ENCODE peak calls at places on chromosomes 5 and 9, in six cellular contexts. B, V, P, R, K and G are unnamed samples.

GRCh38 chr9:87158779-87159178 is 211.5 kb upstream of the GAS1 start:
- DNase-seq in B (no peak), V (no peak), P (no peak), R (no peak), K (no peak), G (no peak)

GRCh38 chr9:108650826-108651225 is 205.0 kb downstream of the ACTL7B start:
- DNase-seq in B (no peak), V (no peak), P (no peak), R (no peak), K (no peak), G (no peak)

GRCh38 chr9:98657897-98658296 is 50.8 kb downstream of the GABBR2 start:
- DNase-seq in B (no peak), V (peak), P (no peak), R (peak), K (no peak), G (no peak)

GRCh38 chr5:60503771-60504170 is 196.2 kb downstream of the DEPDC1B start:
- DNase-seq in B (no peak), V (no peak), P (no peak), R (no peak), K (no peak), G (peak)

GRCh38 chr5:32076699-32077695 is 97.1 kb downstream of the GOLPH3 start:
- DNase-seq in B (no peak), V (peak), P (no peak), R (peak), K (peak), G (peak)

GRCh38 chr5:128174951-128175350 is 91.4 kb downstream of the SLC12A2 start:
- DNase-seq in B (no peak), V (peak), P (no peak), R (no peak), K (no peak), G (no peak)

GRCh38 chr9:128201441-128202369 is 1.5 kb upstream of the DNM1 start:
- DNase-seq in B (no peak), V (peak), P (no peak), R (no peak), K (no peak), G (no peak)

GRCh38 chr5:155616779-155617392 is 603.3 kb downstream of the KIF4B start:
- DNase-seq in B (no peak), V (peak), P (no peak), R (no peak), K (no peak), G (peak)

GRCh38 chr5:93022770-93023169 is 558.2 kb downstream of the NR2F1-AS1 start:
- DNase-seq in B (no peak), V (no peak), P (no peak), R (peak), K (no peak), G (no peak)

GRCh38 chr5:23994581-23995370 is 487.4 kb downstream of the PRDM9 start:
- DNase-seq in B (no peak), V (no peak), P (no peak), R (no peak), K (no peak), G (no peak)

GRCh38 chr5:124492444-124493224 is 253.8 kb downstream of the ZNF608 start:
- DNase-seq in B (no peak), V (no peak), P (no peak), R (no peak), K (no peak), G (no peak)

GRCh38 chr5:144457160-144457559 is 286.5 kb downstream of the KCTD16 start:
- DNase-seq in B (no peak), V (no peak), P (no peak), R (no peak), K (no peak), G (no peak)

GRCh38 chr5:134463991-134464760 is 52.5 kb upstream of the CDKN2AIPNL start:
- DNase-seq in B (no peak), V (peak), P (no peak), R (no peak), K (no peak), G (no peak)

GRCh38 chr5:111345731-111346130 is 121.5 kb downstream of the CAMK4 start:
- DNase-seq in B (no peak), V (no peak), P (no peak), R (peak), K (no peak), G (no peak)

GRCh38 chr5:150797384-150797783 is 18.8 kb downstream of the SMIM3 start:
- DNase-seq in B (no peak), V (no peak), P (no peak), R (no peak), K (no peak), G (no peak)

GRCh38 chr5:52580921-52581320 is 206.8 kb upstream of the ITGA1 start:
- DNase-seq in B (no peak), V (peak), P (no peak), R (peak), K (no peak), G (no peak)

GRCh38 chr5:112795342-112795741 is 57.7 kb downstream of the APC start:
- DNase-seq in B (no peak), V (no peak), P (no peak), R (no peak), K (no peak), G (no peak)

GRCh38 chr5:7976411-7977190 is 107.7 kb downstream of the MTRR start:
- DNase-seq in B (no peak), V (no peak), P (no peak), R (no peak), K (no peak), G (no peak)

GRCh38 chr9:122444366-122444765 is 33.4 kb downstream of the OR1J1 start:
- DNase-seq in B (no peak), V (peak), P (no peak), R (peak), K (no peak), G (no peak)

GRCh38 chr5:141877478-141878185 is 578 bp downstream of the PCDH1 start:
- DNase-seq in B (no peak), V (no peak), P (no peak), R (no peak), K (no peak), G (no peak)

GRCh38 chr5:141713616-141714309 is 31.7 kb upstream of the ARAP3 start:
- DNase-seq in B (no peak), V (no peak), P (no peak), R (no peak), K (no peak), G (no peak)

GRCh38 chr5:74679968-74680367 is 5.1 kb upstream of the HEXB start:
- DNase-seq in B (no peak), V (no peak), P (no peak), R (peak), K (no peak), G (no peak)

GRCh38 chr5:65624025-65624569 is at the start of gene TRIM23:
- DNase-seq in B (peak), V (peak), P (peak), R (peak), K (peak), G (peak)

GRCh38 chr5:167754501-167754941 is 536.9 kb upstream of the WWC1 start:
- DNase-seq in B (no peak), V (no peak), P (no peak), R (no peak), K (no peak), G (no peak)

GRCh38 chr9:35114921-35115341 is 731 bp downstream of the ATOSB start:
- DNase-seq in B (peak), V (peak), P (peak), R (no peak), K (peak), G (no peak)

GRCh38 chr9:116365056-116365471 is 211.5 kb downstream of the PAPPA start:
- DNase-seq in B (no peak), V (peak), P (no peak), R (peak), K (peak), G (no peak)

GRCh38 chr9:28662675-28663074 is 1089.4 kb upstream of the C9orf72 start:
- DNase-seq in B (no peak), V (no peak), P (no peak), R (no peak), K (no peak), G (no peak)

GRCh38 chr9:70085241-70085640 is 41.6 kb downstream of the MAMDC2 start:
- DNase-seq in B (no peak), V (peak), P (no peak), R (peak), K (no peak), G (no peak)

GRCh38 chr5:71996789-71997188 is 110.5 kb upstream of the MAP1B start:
- DNase-seq in B (no peak), V (no peak), P (no peak), R (no peak), K (no peak), G (no peak)

GRCh38 chr5:155529366-155529765 is 515.8 kb downstream of the KIF4B start:
- DNase-seq in B (no peak), V (peak), P (no peak), R (no peak), K (no peak), G (no peak)

GRCh38 chr5:74638776-74639537 is 1.6 kb downstream of the ENC1 start:
- DNase-seq in B (no peak), V (peak), P (no peak), R (peak), K (no peak), G (peak)

GRCh38 chr9:97938081-97938644 is at the start of gene HEMGN:
- DNase-seq in B (no peak), V (no peak), P (no peak), R (no peak), K (no peak), G (no peak)

GRCh38 chr5:139458580-139459407 is 3.7 kb downstream of the ECSCR start:
- DNase-seq in B (no peak), V (peak), P (no peak), R (peak), K (no peak), G (peak)

GRCh38 chr5:105034335-105034734 is 1471.7 kb upstream of the NUDT12 start:
- DNase-seq in B (no peak), V (no peak), P (no peak), R (peak), K (no peak), G (no peak)

GRCh38 chr9:75169623-75170022 is 81.3 kb downstream of the OSTF1 start:
- DNase-seq in B (no peak), V (peak), P (no peak), R (no peak), K (no peak), G (no peak)

GRCh38 chr5:78644741-78645300 is 3.8 kb downstream of the LHFPL2 start:
- DNase-seq in B (no peak), V (no peak), P (no peak), R (no peak), K (no peak), G (no peak)

GRCh38 chr9:98778711-98779530 is 17.4 kb downstream of the ANKS6 start:
- DNase-seq in B (no peak), V (no peak), P (no peak), R (no peak), K (no peak), G (no peak)

GRCh38 chr9:127567119-127567897 is 44.8 kb upstream of the STXBP1 start:
- DNase-seq in B (no peak), V (peak), P (peak), R (no peak), K (peak), G (no peak)

DNA sequence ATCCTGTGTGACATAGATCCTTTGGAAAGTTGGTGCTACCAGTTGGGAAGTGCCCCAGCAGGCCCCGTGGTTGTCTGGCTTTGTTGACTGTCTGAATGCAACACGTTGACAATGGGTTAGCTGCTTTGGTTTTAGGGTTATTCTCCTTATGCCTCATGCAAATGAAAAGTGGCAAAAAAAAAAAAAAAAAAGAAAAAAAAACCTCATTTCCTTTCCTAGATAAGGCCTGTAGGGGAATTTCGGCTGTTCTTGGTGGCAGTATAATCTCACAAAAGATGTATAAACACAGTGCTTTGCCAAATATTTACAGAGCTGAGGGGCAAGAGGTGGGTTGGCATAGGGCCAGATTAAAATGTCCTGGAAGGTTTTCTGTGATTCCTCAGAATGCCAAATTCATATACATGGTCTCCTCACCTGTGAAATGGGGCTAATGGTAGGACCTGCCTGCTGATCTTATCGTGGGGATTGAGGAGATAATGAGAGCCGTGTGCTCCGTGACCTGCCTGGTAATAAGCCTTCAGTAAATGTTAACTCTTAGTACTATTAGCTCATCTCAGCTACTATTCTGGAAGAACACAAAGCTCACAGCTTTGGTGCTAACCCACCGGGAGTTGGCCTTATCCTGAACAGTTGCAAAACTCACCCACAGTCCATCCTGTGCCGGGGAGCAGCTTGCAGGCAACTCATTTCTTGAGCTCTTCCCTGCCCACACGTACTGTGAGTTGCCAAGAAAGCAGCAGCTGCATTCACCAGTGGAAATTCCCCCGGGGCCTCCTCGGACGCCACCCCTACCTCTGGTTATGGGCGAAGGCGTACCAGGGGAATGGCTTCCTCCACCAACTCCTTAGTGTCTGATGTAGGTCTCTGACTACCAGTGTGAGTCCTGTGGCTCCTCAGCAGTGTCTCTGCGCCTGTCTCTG is 220.3 kb downstream of the NR3C1 start:
- DNase-seq in B (no peak), V (peak), P (no peak), R (no peak), K (peak), G (peak)
- TF ChIP-seq CTCF in B (no peak), V (no peak), P (no peak), R (no peak), K (no peak), G (no peak)

GRCh38 chr5:153425914-153426313 is 64.6 kb upstream of the GRIA1 start:
- DNase-seq in B (no peak), V (peak), P (no peak), R (no peak), K (no peak), G (no peak)
- TF ChIP-seq CTCF in B (no peak), V (peak), P (no peak), R (peak), K (no peak), G (no peak)

GRCh38 chr5:157562111-157562581 is 13.4 kb downstream of the ADAM19 start:
- DNase-seq in B (no peak), V (peak), P (no peak), R (peak), K (peak), G (no peak)

GRCh38 chr5:157563373-157564148 is 12.0 kb downstream of the ADAM19 start:
- DNase-seq in B (no peak), V (peak), P (no peak), R (peak), K (no peak), G (no peak)

GRCh38 chr5:157561105-157561504 is 14.5 kb downstream of the ADAM19 start:
- DNase-seq in B (no peak), V (no peak), P (no peak), R (no peak), K (no peak), G (no peak)

GRCh38 chr5:157566902-157567489 is 8.6 kb downstream of the ADAM19 start:
- DNase-seq in B (no peak), V (no peak), P (no peak), R (no peak), K (no peak), G (no peak)

DNA sequence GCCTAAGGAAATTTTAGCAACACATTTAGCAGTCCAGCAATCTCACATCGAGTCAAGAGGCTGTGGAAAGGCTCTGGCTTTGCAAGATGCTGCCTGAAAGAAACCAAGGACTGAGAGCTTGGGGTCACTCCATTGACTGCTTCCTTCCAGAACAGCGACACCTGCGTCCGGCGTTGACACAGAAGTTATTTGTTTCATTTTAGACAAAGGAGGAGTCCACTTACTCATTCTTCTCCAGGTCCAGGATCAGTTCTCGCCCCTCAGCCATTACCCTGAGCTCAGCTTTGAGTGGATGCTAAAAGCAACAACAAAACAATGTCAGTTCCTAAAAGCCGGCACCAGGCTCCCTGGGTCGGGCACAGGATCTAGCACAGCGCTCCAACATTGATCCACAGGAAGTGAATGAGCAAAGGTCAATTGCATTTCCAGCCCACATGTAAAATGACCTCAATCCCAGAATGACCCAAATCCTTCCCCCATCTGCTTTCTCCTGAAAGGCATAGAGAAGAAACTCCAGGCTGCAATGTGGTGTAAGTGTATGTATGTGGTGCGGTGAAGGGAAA is 11.3 kb downstream of the ADAM19 start:
- DNase-seq in B (no peak), V (no peak), P (no peak), R (no peak), K (no peak), G (no peak)
- TF ChIP-seq CTCF in B (no peak), V (no peak), P (peak), R (no peak), K (peak), G (peak)

GRCh38 chr9:33782395-33783152 is 12.8 kb upstream of the PRSS3 start:
- DNase-seq in B (no peak), V (peak), P (no peak), R (peak), K (no peak), G (no peak)

GRCh38 chr9:33787839-33788238 is 7.5 kb upstream of the PRSS3 start:
- DNase-seq in B (no peak), V (no peak), P (no peak), R (no peak), K (peak), G (no peak)

GRCh38 chr9:33791117-33791516 is 4.2 kb upstream of the PRSS3 start:
- DNase-seq in B (no peak), V (peak), P (no peak), R (peak), K (no peak), G (no peak)

GRCh38 chr9:33781736-33782135 is 13.6 kb upstream of the PRSS3 start:
- DNase-seq in B (no peak), V (no peak), P (no peak), R (no peak), K (no peak), G (no peak)

DNA sequence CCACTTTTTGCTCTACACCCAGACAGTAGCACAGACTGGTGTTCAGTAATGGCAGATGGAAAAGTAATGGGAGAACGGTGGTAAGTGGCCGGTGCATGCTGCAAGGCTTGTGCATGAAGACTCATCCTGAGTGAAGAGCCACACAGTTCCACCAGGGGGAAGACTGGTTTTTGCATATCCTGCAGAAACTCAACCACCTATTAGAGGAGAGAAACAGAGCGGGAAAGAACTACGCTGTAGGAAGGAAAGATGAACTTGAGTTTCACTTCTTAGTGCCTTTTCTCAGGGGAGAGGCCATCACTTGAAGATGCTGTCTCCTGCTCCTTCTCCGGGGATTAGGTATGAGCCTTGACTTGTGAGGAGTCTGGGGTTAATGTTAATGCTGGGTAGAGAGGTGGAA is 9.4 kb upstream of the PRSS3 start:
- DNase-seq in B (no peak), V (peak), P (no peak), R (no peak), K (no peak), G (no peak)
- TF ChIP-seq CTCF in B (no peak), V (peak), P (no peak), R (peak), K (no peak), G (no peak)